ENCODE peak calls at places on chromosomes 13 and 19, in eight cellular contexts. J is endothelial cell, F is head of caudate nucleus, Z is LoVo, Q is mesenteric fat pad, A is NCI-H2081, P is NCI-H1092 treated with DMSO at 0.1 percent for 48 hours, B is GM23248. K is an unnamed sample.

GRCh38 chr13:78827471-78827870 is 168.5 kb upstream of the OBI1 start:
- DNase-seq in A (no peak), Z (no peak), B (no peak), J (no peak), Q (no peak), F (no peak), P (no peak), K (no peak)

GRCh38 chr13:36673838-36674326 is at the start of gene SERTM1:
- DNase-seq in Z (no peak), F (peak), P (peak), B (peak), A (peak), Q (no peak), J (peak), K (no peak)

GRCh38 chr13:32150239-32150638 is 118.7 kb downstream of the FRY start:
- DNase-seq in B (peak), Z (no peak), A (no peak), Q (no peak), P (no peak), J (no peak), F (no peak), K (no peak)

GRCh38 chr13:67223024-67223423 is 7.1 kb downstream of the PCDH9 start:
- DNase-seq in J (no peak), F (no peak), B (peak), A (no peak), Q (no peak), Z (no peak), P (no peak), K (no peak)

GRCh38 chr13:45511310-45512147 is 46.8 kb downstream of the COG3 start:
- DNase-seq in B (peak), P (peak), F (no peak), Q (no peak), J (peak), Z (peak), A (peak), K (peak)

GRCh38 chr19:6802336-6803035 is 30.0 kb downstream of the VAV1 start:
- DNase-seq in J (no peak), Q (no peak), Z (no peak), B (no peak), P (no peak), F (peak), A (no peak), K (no peak)

GRCh38 chr13:46551410-46552301 is 1.3 kb upstream of the LRCH1 start:
- DNase-seq in F (peak), Z (peak), B (peak), P (peak), Q (no peak), J (peak), A (peak), K (peak)

GRCh38 chr13:26480246-26480855 is 77.1 kb upstream of the WASF3 start:
- DNase-seq in J (no peak), F (no peak), Q (no peak), P (no peak), A (no peak), B (peak), Z (peak), K (no peak)

GRCh38 chr13:52833261-52833660 is 15.2 kb downstream of the PCDH8 start:
- DNase-seq in F (no peak), Q (no peak), A (no peak), P (no peak), J (no peak), Z (no peak), B (no peak), K (no peak)

GRCh38 chr19:41533691-41534090 is 42.3 kb upstream of the CEACAM21 start:
- DNase-seq in P (no peak), Z (no peak), B (no peak), A (no peak), Q (no peak), F (no peak), J (no peak), K (peak)

GRCh38 chr19:29804493-29804892 is 7.3 kb upstream of the CCNE1 start:
- DNase-seq in P (no peak), B (no peak), Q (no peak), J (no peak), Z (no peak), A (no peak), F (no peak), K (no peak)

GRCh38 chr19:50489461-50490011 is 12.9 kb upstream of the GARIN5A start:
- DNase-seq in J (no peak), Q (no peak), Z (no peak), B (no peak), P (no peak), A (no peak), F (no peak), K (no peak)

GRCh38 chr19:49339364-49340068 is 4.3 kb downstream of the CD37 start:
- DNase-seq in B (peak), Z (peak), F (peak), Q (peak), J (peak), A (no peak), P (peak), K (peak)

GRCh38 chr19:39434123-39435076 is 1.3 kb downstream of the RPS16 start:
- DNase-seq in B (peak), Q (no peak), J (no peak), A (no peak), P (no peak), F (no peak), Z (no peak), K (peak)

GRCh38 chr13:112724788-112725345 is 35.0 kb downstream of the ATP11A start:
- DNase-seq in A (no peak), B (no peak), J (no peak), P (no peak), F (no peak), Z (peak), Q (no peak), K (no peak)

GRCh38 chr19:5627395-5627904 is 4.6 kb downstream of the SAFB start:
- DNase-seq in P (no peak), Q (no peak), B (peak), J (no peak), Z (no peak), A (no peak), F (peak), K (no peak)

GRCh38 chr13:61728468-61728867 is 312.8 kb upstream of the PCDH20 start:
- DNase-seq in P (peak), Z (no peak), A (no peak), Q (no peak), F (no peak), B (no peak), J (no peak), K (peak)

GRCh38 chr13:27969073-27969865 is at the start of gene CDX2:
- DNase-seq in P (no peak), Z (peak), B (no peak), F (no peak), J (no peak), Q (no peak), A (no peak), K (peak)

GRCh38 chr19:18112989-18113478 is 15.5 kb downstream of the MAST3 start:
- DNase-seq in Q (no peak), J (peak), Z (peak), A (peak), F (peak), P (peak), B (peak), K (peak)

GRCh38 chr13:30713133-30713532 is 22.2 kb upstream of the ALOX5AP start:
- DNase-seq in A (no peak), Q (no peak), B (peak), F (no peak), J (no peak), P (no peak), Z (no peak), K (no peak)

GRCh38 chr13:51635137-51635878 is 51.0 kb downstream of the WDFY2 start:
- DNase-seq in J (no peak), Q (no peak), B (no peak), F (no peak), Z (no peak), P (no peak), A (no peak), K (no peak)

GRCh38 chr19:48910803-48911202 is 10.7 kb downstream of the NUCB1 start:
- DNase-seq in P (no peak), F (no peak), A (no peak), B (no peak), Z (no peak), Q (no peak), J (no peak), K (no peak)

K was measured in osteoblast.